ENCODE peak calls at places on chromosomes 4 and X, in nine cellular contexts. A is CD8-positive, alpha-beta T cell; I is upper lobe of right lung; M is cardiac muscle cell; Z is WERI-Rb-1; P is endodermal cell; V is Peyer's patch; Q is tibial artery; D is coronary artery. H is an unnamed sample.

GRCh38 chr4:113145519-113146291 is 96.3 kb downstream of the ANK2 start:
- DNase-seq in A (no peak), I (no peak), M (no peak), Z (peak; percentile 44), P (peak; percentile 89), V (no peak), Q (no peak), D (peak; percentile 73), H (no peak)

GRCh38 chrX:12118134-12118533 is 20.1 kb upstream of the FRMPD4 start:
- DNase-seq in A (no peak), I (no peak), M (no peak), Z (no peak), P (no peak), V (no peak), Q (no peak), D (no peak), H (no peak)

GRCh38 chr4:37825943-37826281 is 574 bp upstream of the PGM2 start:
- DNase-seq in A (no peak), I (no peak), M (no peak), Z (peak; percentile 16), P (no peak), V (no peak), Q (no peak), D (no peak), H (no peak)

GRCh38 chrX:77793950-77794349 is 7.9 kb upstream of the ATRX start:
- DNase-seq in A (no peak), I (no peak), M (no peak), Z (no peak), P (no peak), V (no peak), Q (no peak), D (no peak), H (no peak)

GRCh38 chr4:110344165-110344564 is 131.8 kb upstream of the ENPEP start:
- DNase-seq in A (no peak), I (no peak), M (peak; percentile 30), Z (no peak), P (peak; percentile 72), V (no peak), Q (no peak), D (no peak), H (peak; percentile 14)

GRCh38 chr4:151739118-151739517 is 21.7 kb downstream of the GATB start:
- DNase-seq in A (no peak), I (no peak), M (no peak), Z (no peak), P (no peak), V (no peak), Q (no peak), D (no peak), H (no peak)

GRCh38 chrX:134846042-134846441 is 144.7 kb upstream of the SMIM10 start:
- DNase-seq in A (no peak), I (no peak), M (no peak), Z (no peak), P (no peak), V (no peak), Q (no peak), D (no peak), H (no peak)

GRCh38 chr4:48047421-48047844 is 30.9 kb downstream of the NIPAL1 start:
- DNase-seq in A (peak; percentile 65), I (no peak), M (peak; percentile 10), Z (no peak), P (no peak), V (peak; percentile 66), Q (no peak), D (no peak), H (no peak)

GRCh38 chr4:72312032-72312650 is 256.9 kb downstream of the ADAMTS3 start:
- DNase-seq in A (no peak), I (no peak), M (peak; percentile 95), Z (no peak), P (peak; percentile 75), V (no peak), Q (peak; percentile 89), D (peak; percentile 86), H (peak; percentile 41)

GRCh38 chr4:134762053-134762452 is 560.5 kb upstream of the PABPC4L start:
- DNase-seq in A (no peak), I (no peak), M (no peak), Z (peak; percentile 23), P (peak; percentile 53), V (no peak), Q (no peak), D (no peak), H (no peak)

DNA sequence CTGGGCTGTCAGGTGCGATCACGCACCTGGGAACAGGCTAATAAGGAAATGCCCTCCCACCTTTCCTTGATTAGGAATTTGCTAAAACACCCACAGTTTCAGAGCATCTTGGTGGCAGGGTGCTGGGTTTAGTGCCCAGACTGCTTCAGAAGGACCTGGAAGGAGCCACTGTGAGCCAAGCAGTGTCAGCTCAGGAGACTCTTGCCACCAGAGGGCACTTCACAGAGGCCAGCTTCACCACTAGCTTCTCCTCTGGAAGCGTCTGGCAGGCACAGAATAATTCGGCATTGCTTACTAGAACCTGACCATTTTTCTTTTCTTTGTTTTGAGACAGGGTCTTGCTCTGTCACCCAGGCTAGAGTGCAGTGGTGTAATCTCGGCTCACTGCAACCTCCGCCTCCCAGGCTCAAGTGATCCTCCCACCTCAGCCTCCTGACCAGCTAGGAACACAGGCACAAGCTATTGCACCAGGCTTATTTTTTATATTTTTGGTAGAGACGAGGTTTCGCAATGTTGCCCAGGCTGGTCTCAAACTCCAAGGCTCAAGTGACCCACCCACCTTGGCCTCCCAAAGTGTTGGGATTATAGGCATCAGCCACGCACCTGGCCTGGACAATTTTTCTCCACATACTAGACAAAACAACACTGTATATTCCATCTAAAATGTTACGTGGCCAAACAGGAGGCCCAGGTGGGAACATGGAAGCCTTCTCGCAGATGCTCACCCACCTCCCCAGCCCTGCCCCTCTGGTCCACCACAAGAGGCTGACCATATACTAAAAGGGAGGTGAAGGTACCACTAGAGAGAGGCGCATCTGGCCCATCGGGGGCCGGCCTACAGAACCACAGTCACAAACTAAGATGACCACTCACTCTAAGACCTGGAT is 14.1 kb downstream of the NOP14 start:
- DNase-seq in A (no peak), I (no peak), M (peak; percentile 33), Z (peak; percentile 62), P (peak; percentile 77), V (no peak), Q (no peak), D (peak; percentile 56), H (no peak)
- TF ChIP-seq CTCF in A (no peak), I (peak; percentile 39), M (peak; percentile 36), Z (peak; percentile 90), P (peak; percentile 75), V (peak; percentile 22), Q (no peak), D (no peak), H (peak; percentile 15)

DNA sequence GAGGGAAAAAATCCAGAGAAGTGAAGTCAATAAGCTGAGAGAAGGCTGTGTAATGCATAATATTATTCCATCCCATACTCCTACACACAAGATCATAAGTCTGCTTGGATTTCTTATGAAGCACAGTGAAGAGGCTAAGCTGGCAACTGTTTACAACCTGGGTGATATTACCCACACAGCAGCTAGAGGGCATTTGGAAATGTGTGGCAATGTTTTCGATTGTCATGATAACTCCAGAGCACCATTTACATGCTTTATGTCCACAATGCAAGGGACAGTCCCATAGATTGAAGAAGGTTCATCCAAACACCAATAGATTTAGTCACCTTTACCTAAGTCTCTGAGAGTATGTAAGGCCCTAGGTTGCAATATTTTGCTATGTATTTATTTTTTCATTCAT is 412.2 kb downstream of the PPP3CA start:
- DNase-seq in A (no peak), I (no peak), M (no peak), Z (no peak), P (no peak), V (no peak), Q (no peak), D (no peak), H (no peak)
- TF ChIP-seq CTCF in A (no peak), I (peak; percentile 18), M (no peak), Z (peak; percentile 52), P (peak; percentile 60), V (no peak), Q (no peak), D (no peak), H (no peak)

GRCh38 chrX:145405012-145405411 is 157.7 kb downstream of the SPANXN1 start:
- DNase-seq in A (no peak), I (no peak), M (peak; percentile 2), Z (peak; percentile 10), P (peak; percentile 63), V (no peak), Q (no peak), D (no peak), H (peak; percentile 21)
- TF ChIP-seq CTCF in A (no peak), I (peak; percentile 48), M (peak; percentile 34), Z (peak; percentile 52), P (peak; percentile 81), V (no peak), Q (peak; percentile 13), D (peak; percentile 52), H (no peak)

GRCh38 chr4:4860381-4860802 is 927 bp downstream of the MSX1 start:
- DNase-seq in A (no peak), I (no peak), M (peak; percentile 26), Z (no peak), P (peak; percentile 77), V (no peak), Q (no peak), D (no peak), H (no peak)

GRCh38 chr4:4859799-4860380 is 425 bp downstream of the MSX1 start:
- DNase-seq in A (no peak), I (no peak), M (no peak), Z (no peak), P (peak; percentile 73), V (no peak), Q (no peak), D (no peak), H (peak; percentile 4)

GRCh38 chr4:4857809-4858508 is 1.5 kb upstream of the MSX1 start:
- DNase-seq in A (no peak), I (peak; percentile 43), M (no peak), Z (no peak), P (peak; percentile 77), V (no peak), Q (no peak), D (no peak), H (no peak)

GRCh38 chr4:4858527-4858926 is 938 bp upstream of the MSX1 start:
- DNase-seq in A (no peak), I (peak; percentile 8), M (no peak), Z (no peak), P (peak; percentile 55), V (no peak), Q (no peak), D (no peak), H (no peak)

DNA sequence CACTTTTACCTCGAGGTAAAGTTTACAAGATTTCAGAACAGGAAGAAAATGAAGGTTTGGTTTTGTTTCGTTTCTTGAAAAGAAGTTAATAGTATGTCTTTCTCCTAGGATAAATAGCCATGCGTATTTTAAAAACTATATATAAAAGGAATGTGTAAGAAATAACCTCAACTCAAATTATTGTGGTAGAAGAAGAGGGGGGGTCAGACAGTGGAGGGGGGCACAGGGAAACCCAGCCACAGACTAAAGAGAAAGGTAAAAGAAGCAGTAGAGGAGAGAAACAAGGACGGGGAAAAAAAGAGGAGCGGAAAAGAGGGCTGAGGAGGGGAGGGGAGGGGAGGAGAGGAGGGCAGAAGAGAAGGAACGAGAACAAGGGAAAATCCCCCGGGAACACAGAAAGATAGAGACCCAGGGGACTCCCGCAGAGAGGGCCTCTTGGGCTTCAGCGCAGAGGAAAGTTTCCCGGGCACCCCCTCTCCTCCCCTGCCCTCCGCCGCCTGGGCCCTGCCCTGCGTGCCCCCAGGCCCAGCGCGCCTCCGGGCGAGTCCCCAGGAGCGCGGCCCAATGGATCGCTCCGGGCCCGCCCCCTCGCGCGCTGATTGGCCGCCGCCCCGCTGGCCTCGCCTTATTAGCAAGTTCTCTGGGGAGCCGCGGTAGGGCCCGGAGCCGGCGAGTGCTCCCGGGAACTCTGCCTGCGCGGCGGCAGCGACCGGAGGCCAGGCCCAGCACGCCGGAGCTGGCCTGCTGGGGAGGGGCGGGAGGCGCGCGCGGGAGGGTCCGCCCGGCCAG is at the start of gene MSX1:
- DNase-seq in A (no peak), I (peak; percentile 91), M (peak; percentile 87), Z (peak; percentile 92), P (peak; percentile 97), V (peak; percentile 40), Q (peak; percentile 90), D (peak; percentile 87), H (peak; percentile 80)
- TF ChIP-seq CTCF in A (no peak), I (no peak), M (no peak), Z (no peak), P (no peak), V (no peak), Q (no peak), D (no peak), H (no peak)

H was measured in Calu3.